ENCODE peak calls at places on chromosomes 7 and 10, in five cellular contexts. M is SK-N-SH, O is PC-3, V is psoas muscle, N is left ventricle myocardium inferior. P is an unnamed sample. For H3K27me3 and H3K9me3, the result is how much of the 10 kb centered on the place peaks cover.

GRCh38 chr10:59829601-59830000 is 76.3 kb upstream of the MRLN start:
- DNase-seq in N (no peak), O (no peak), M (no peak), V (no peak), P (no peak)

GRCh38 chr7:82528577-82529305 is 85.2 kb upstream of the CACNA2D1 start:
- DNase-seq in N (no peak), O (no peak), M (no peak), V (no peak), P (no peak)

GRCh38 chr7:36064676-36065075 is 88.4 kb upstream of the EEPD1 start:
- DNase-seq in M (no peak), N (no peak), V (no peak), O (no peak), P (no peak)

GRCh38 chr7:83415840-83416239 is 233.1 kb downstream of the SEMA3E start:
- DNase-seq in O (peak), M (no peak), N (no peak), V (no peak), P (no peak)

GRCh38 chr10:23065549-23065948 is 29.8 kb upstream of the MSRB2 start:
- DNase-seq in M (no peak), O (peak), N (peak), V (peak), P (peak)

GRCh38 chr10:133169173-133169947 is 9.3 kb downstream of the KNDC1 start:
- DNase-seq in N (no peak), M (no peak), O (no peak), V (no peak), P (no peak)

GRCh38 chr10:91924212-91925021 is 847 bp downstream of the BTAF1 start:
- DNase-seq in V (no peak), N (no peak), M (no peak), O (no peak), P (no peak)

GRCh38 chr7:117385340-117386124 is 41.8 kb downstream of the ASZ1 start:
- DNase-seq in V (no peak), O (peak), M (peak), N (no peak), P (no peak)

GRCh38 chr7:85659364-85659763 is 472.5 kb upstream of the SEMA3D start:
- DNase-seq in O (peak), M (no peak), N (no peak), V (no peak), P (no peak)

GRCh38 chr10:124249812-124250432 is 156.5 kb upstream of the CHST15 start:
- DNase-seq in O (peak), N (no peak), M (no peak), V (no peak), P (no peak)

GRCh38 chr10:73898730-73899400 is 12.1 kb upstream of the PLAU start:
- DNase-seq in N (no peak), V (no peak), O (no peak), M (no peak), P (peak)

GRCh38 chr7:153422291-153423189 is 629.7 kb upstream of the DPP6 start:
- DNase-seq in V (no peak), M (no peak), N (no peak), O (no peak), P (no peak)

GRCh38 chr7:6615853-6616555 is 594 bp downstream of the ZNF853 start:
- DNase-seq in O (peak), M (peak), V (no peak), N (no peak), P (peak)

GRCh38 chr7:17009007-17009719 is 127.4 kb upstream of the AGR3 start:
- DNase-seq in V (no peak), O (peak), N (no peak), M (no peak), P (no peak)

GRCh38 chr7:4527988-4528641 is 154.0 kb upstream of the FOXK1 start:
- DNase-seq in N (no peak), V (no peak), O (no peak), M (no peak), P (peak)

GRCh38 chr10:53719658-53720057 is 947.1 kb upstream of the MBL2 start:
- DNase-seq in N (no peak), V (no peak), O (no peak), M (no peak), P (no peak)

GRCh38 chr10:58266003-58266825 is 1.5 kb downstream of the IPMK start:
- DNase-seq in O (peak), V (no peak), M (peak), N (no peak), P (no peak)

GRCh38 chr7:105388373-105389089 is at the start of gene SRPK2:
- DNase-seq in V (peak), O (peak), N (peak), M (peak), P (peak)

GRCh38 chr7:82760092-82760491 is 316.5 kb upstream of the CACNA2D1 start:
- DNase-seq in O (peak), M (no peak), V (no peak), N (no peak), P (no peak)

GRCh38 chr10:12614390-12615003 is 265.1 kb downstream of the CAMK1D start:
- DNase-seq in N (no peak), V (no peak), O (no peak), M (no peak), P (no peak)

GRCh38 chr10:131280101-131280500 is 31.4 kb downstream of the TCERG1L start:
- DNase-seq in V (no peak), N (no peak), M (no peak), O (no peak), P (no peak)

GRCh38 chr10:131275691-131276090 is 35.8 kb downstream of the TCERG1L start:
- DNase-seq in M (no peak), O (no peak), N (no peak), V (no peak), P (no peak)

GRCh38 chr10:131277278-131277677 is 34.2 kb downstream of the TCERG1L start:
- DNase-seq in M (peak), N (no peak), O (no peak), V (no peak), P (no peak)

GRCh38 chr10:131279516-131279915 is 32.0 kb downstream of the TCERG1L start:
- DNase-seq in N (no peak), M (no peak), V (no peak), O (no peak), P (no peak)

GRCh38 chr10:131277969-131278368 is 33.6 kb downstream of the TCERG1L start:
- DNase-seq in M (peak), V (no peak), O (no peak), N (no peak), P (no peak)
- H3K4me3 ChIP-seq in M (no peak), V (no peak), O (no peak), N (no peak), P (no peak)

GRCh38 chr7:151247016-151247580 is 1.4 kb downstream of the SMARCD3 start:
- DNase-seq in N (no peak), M (peak), O (no peak), V (peak), P (no peak)

GRCh38 chr7:151248191-151249033 is at the start of gene SMARCD3:
- DNase-seq in O (peak), N (peak), M (peak), V (peak), P (peak)

GRCh38 chr7:151246161-151247015 is 2.1 kb downstream of the SMARCD3 start:
- DNase-seq in O (no peak), N (no peak), M (peak), V (no peak), P (no peak)

GRCh38 chr7:151249034-151249731 is 689 bp upstream of the SMARCD3 start:
- DNase-seq in V (peak), M (peak), O (peak), N (peak), P (peak)

DNA sequence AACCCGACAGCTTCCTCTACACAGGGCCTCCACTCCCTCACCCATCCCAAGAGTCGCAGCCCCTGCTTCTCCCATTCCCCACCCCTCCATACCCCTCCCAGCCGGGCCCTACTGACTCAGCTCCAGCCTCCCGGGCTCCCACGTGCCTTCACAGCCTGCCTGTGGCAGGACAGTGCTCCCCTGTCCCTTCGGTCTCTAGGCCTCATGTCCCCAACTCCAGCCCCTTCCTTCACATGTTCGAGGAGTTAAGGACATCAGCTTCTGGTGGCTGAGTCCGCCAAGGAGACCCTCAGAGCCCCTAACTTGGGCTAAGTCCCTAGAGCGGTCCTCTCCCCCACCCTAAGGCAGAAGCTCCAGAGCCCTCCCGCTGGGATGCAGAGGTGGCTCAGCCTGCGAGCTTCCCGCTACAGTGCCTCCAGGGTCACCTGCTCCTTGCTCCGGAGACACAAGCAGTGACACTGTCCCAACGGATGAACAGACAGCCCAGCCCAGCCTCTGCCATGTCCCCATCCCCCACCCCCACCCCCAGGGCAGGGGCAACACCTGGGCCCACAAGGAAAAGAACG is 800 bp downstream of the SMARCD3 start:
- DNase-seq in M (no peak), N (no peak), O (no peak), V (no peak), P (no peak)
- H3K27me3 ChIP-seq in M (under half), N (under half), O (under half), V (under half), P (under half)

GRCh38 chr7:158237672-158238335 is 349.8 kb downstream of the PTPRN2 start:
- DNase-seq in V (no peak), N (no peak), M (no peak), O (peak), P (no peak)

GRCh38 chr7:158239290-158239981 is 348.2 kb downstream of the PTPRN2 start:
- DNase-seq in N (no peak), V (no peak), M (peak), O (peak), P (no peak)

GRCh38 chr7:158238616-158239289 is 348.9 kb downstream of the PTPRN2 start:
- DNase-seq in O (no peak), M (no peak), N (no peak), V (no peak), P (no peak)

GRCh38 chr7:158235862-158236261 is 351.8 kb downstream of the PTPRN2 start:
- DNase-seq in O (no peak), M (no peak), V (no peak), N (no peak), P (no peak)

DNA sequence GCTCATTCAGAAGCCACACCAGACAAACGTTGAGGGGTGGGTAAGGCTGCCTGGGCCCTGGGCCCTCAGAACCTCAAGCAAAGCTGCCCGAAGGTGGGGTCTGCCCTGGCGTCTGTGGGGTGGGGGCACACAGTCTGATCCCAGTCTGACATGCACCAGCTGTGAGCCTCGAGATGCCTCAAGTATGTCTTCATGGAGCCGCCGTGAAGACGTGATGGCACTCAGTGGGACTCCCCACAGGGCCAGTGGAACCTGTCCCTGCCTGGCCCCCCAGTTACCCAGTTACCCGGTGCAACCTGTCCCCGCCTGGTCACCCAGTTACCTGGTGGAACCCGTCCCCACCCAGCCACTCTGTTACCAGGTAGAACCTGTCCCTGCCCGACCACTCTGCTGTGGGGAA is 351.2 kb downstream of the PTPRN2 start:
- DNase-seq in N (no peak), M (no peak), V (no peak), O (no peak), P (no peak)
- H3K9me3 ChIP-seq in N (under half), M (under half), V (under half), O (under half), P (under half)

GRCh38 chr7:27117687-27118491 is 12.7 kb downstream of the HOXA4 start:
- DNase-seq in V (no peak), M (no peak), O (no peak), N (no peak), P (no peak)
- H3K4me3 ChIP-seq in V (peak), M (peak), O (no peak), N (peak), P (no peak)

DNA sequence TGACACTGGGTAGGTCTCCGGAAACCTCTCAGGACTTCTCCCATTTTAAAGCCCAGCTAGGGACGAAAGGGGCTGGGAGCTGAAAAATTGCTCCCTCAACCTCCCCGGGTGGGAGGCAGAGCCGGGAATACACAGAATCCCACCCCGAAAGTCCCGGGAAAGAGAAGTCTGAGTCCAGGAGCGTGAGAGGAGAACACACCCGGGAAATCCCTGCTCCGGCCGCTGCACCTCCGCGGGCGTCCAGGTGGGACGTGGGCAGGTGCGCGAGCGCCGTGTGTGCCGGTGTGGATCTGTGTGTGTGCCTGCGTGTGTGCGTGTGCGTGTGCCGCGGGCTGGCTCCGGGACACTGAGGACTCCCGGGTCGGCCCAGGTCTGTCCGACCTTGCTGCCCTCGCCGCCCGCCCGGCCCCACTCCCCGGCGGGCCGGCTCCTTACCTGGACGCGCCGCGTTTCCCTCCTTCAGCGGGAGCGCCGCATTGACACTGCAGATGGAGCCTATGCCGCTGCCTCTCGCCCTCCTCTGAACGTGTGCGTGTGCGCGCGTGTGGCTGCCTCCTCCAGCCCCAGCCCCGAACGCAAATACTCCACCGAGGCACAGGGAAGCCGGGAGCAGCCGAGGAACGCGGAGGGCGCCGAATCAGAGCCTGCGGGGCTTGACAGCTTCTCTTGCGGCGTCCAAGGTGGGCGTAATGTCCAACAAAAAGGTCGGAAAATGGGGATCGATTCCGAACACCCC is at the start of gene PLXNA4:
- DNase-seq in N (no peak), O (peak), V (no peak), M (peak), P (no peak)
- H3K27me3 ChIP-seq in N (half or more), O (under half), V (under half), M (under half), P (under half)